ENCODE peak calls at places on chromosomes 2 and 18, in nine cellular contexts. U is GM12892, A is prostate gland, Y is breast epithelium, Q is transverse colon, F is GM23338, L is HCT116, V is HL-60, R is sigmoid colon. G is an unnamed sample.
A peak's percentile ranks its signal among the peaks of the same experiment; 100 is the strongest.

GRCh38 chr2:205654878-205655601 is 27.3 kb upstream of the NRP2 start:
- DNase-seq in A (no peak), Q (no peak), L (no peak), Y (no peak), U (no peak), F (no peak), R (no peak), V (no peak), G (no peak)

GRCh38 chr2:2033691-2034090 is 289.4 kb upstream of the PXDN start:
- DNase-seq in A (no peak), L (no peak), V (no peak), Y (no peak), Q (no peak), R (no peak), F (no peak), U (no peak), G (no peak)

GRCh38 chr2:111675419-111676194 is 208.4 kb downstream of the ANAPC1 start:
- DNase-seq in U (no peak), Y (no peak), V (no peak), L (no peak), Q (no peak), R (no peak), F (no peak), A (no peak), G (no peak)

GRCh38 chr2:27184115-27184514 is 27.7 kb upstream of the ATRAID start:
- DNase-seq in R (no peak), F (no peak), Q (no peak), A (no peak), Y (no peak), L (no peak), U (no peak), V (peak; percentile 40), G (no peak)

GRCh38 chr2:202750778-202751427 is 116.1 kb downstream of the FAM117B start:
- DNase-seq in R (no peak), U (no peak), A (no peak), F (no peak), V (no peak), L (no peak), Y (no peak), Q (no peak), G (no peak)

GRCh38 chr2:42238644-42239288 is 69.6 kb downstream of the EML4 start:
- DNase-seq in F (peak; percentile 79), Y (peak; percentile 37), U (no peak), A (peak; percentile 10), L (peak; percentile 6), R (no peak), Q (peak; percentile 60), V (peak; percentile 34), G (peak; percentile 62)

GRCh38 chr18:8951491-8951890 is 151.0 kb upstream of the NDUFV2 start:
- DNase-seq in Y (no peak), L (no peak), A (no peak), U (peak; percentile 9), Q (no peak), F (no peak), V (no peak), R (no peak), G (no peak)

GRCh38 chr2:70767699-70768584 is at the start of gene ADD2:
- DNase-seq in Y (no peak), V (peak; percentile 28), A (no peak), U (peak; percentile 41), Q (peak; percentile 9), L (no peak), R (no peak), F (peak; percentile 83), G (no peak)

DNA sequence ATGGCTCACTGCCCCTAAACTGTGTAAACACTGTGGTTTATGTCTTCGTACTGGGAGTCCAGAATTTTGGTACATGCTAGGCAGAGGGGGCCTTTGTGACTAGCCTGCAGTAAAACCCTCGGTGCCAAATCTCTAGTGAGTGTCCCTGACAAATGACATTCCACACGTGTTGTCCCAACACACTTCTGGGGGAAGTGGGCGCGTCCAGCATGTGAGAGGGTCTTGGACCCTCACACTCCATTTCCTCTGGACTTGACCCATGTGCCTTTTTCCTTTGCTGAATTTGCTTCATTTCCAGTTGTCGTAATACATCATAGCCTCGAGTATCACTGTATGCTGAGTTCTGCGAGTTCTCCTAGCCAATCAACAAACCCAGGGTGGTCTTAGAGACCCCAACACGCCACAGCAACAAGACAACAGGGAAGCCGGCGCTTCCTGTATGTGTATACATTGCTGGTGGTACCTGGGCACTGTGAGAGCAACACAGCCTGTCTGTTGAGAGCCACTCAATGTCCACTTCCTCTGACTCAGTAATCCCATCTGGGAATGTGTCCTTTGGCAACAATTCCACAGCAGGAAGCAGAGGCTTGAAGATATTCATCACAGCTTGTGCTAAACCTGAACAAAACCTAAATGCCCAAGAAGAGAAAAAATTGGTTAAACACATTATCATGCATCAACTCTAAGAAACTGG is 26.9 kb upstream of the SLC66A3 start:
- DNase-seq in A (no peak), L (no peak), Y (no peak), U (no peak), F (no peak), Q (no peak), R (no peak), V (no peak), G (no peak)
- TF ChIP-seq POLR2AphosphoS5 in A (no peak), L (no peak), Y (no peak), U (no peak), F (no peak), Q (no peak), R (no peak), V (no peak), G (peak; percentile 25)

GRCh38 chr2:75561566-75562512 is 1.1 kb upstream of the EVA1A start:
- DNase-seq in R (no peak), L (no peak), V (no peak), F (no peak), U (no peak), A (no peak), Y (no peak), Q (no peak), G (no peak)

GRCh38 chr2:75559633-75560021 is 1.1 kb downstream of the EVA1A start:
- DNase-seq in U (no peak), V (no peak), R (no peak), F (no peak), Q (no peak), Y (no peak), A (no peak), L (no peak), G (no peak)

GRCh38 chr2:75560768-75561565 is at the start of gene EVA1A:
- DNase-seq in U (peak; percentile 28), R (no peak), Q (peak; percentile 10), L (no peak), F (peak; percentile 81), Y (peak; percentile 36), V (no peak), A (peak; percentile 11), G (no peak)

GRCh38 chr2:75558786-75559428 is 1.8 kb downstream of the EVA1A start:
- DNase-seq in R (no peak), A (no peak), L (no peak), F (no peak), V (no peak), U (no peak), Q (no peak), Y (no peak), G (no peak)

DNA sequence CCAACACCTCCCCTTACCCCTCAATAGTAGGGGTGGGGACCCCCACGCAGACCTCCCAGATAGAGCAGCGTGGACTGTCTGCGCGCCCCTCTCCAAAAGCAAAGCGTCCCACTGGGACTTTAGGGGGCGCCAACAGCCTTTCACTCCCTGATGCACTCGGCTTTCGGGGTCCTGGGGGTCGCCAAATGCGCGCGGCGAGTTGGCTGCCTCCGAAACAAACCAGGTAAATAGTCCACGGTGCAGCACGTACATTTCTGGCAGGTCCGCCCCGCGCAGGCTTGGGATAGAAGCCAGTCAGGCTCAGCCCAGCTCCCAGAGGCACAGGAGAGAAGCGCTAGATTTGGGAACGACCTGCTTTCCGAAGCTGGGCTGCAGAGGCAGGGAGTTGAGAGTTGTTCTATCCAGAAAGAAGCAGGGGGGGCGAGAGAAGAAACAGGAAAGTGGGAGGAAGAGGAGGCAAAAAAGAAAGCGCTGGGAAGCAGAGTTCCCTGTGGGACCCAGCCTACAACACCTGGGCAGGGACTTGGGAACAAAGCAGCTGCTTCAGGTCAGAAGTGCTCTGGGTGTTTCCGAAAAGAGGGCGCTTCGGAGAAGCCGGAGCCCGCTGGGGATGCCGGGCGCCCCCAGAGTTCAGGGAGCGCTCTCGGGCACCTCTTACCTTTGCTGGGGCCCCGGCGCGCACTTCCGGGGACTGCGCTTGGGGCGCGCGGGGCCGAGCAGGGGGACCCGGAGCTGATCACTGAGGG is 544 bp downstream of the EVA1A start:
- DNase-seq in V (no peak), Q (no peak), F (peak; percentile 75), R (no peak), U (no peak), A (peak; percentile 16), Y (peak; percentile 24), L (no peak), G (no peak)
- TF ChIP-seq POLR2AphosphoS5 in V (no peak), Q (no peak), F (no peak), R (no peak), U (no peak), A (no peak), Y (no peak), L (no peak), G (no peak)

GRCh38 chr18:3394648-3395047 is 55.3 kb upstream of the TGIF1 start:
- DNase-seq in L (no peak), F (no peak), U (no peak), Q (no peak), R (no peak), A (no peak), V (no peak), Y (no peak), G (no peak)

GRCh38 chr18:3395466-3395865 is 54.5 kb upstream of the TGIF1 start:
- DNase-seq in A (peak; percentile 25), Y (no peak), F (no peak), U (no peak), R (no peak), Q (no peak), V (no peak), L (no peak), G (no peak)

GRCh38 chr18:3400567-3401296 is 49.2 kb upstream of the TGIF1 start:
- DNase-seq in V (peak; percentile 51), Q (no peak), U (no peak), R (no peak), L (no peak), A (no peak), F (no peak), Y (no peak), G (no peak)

GRCh38 chr18:3397031-3397750 is 52.8 kb upstream of the TGIF1 start:
- DNase-seq in L (no peak), A (no peak), U (no peak), F (no peak), R (no peak), Q (no peak), Y (no peak), V (no peak), G (no peak)

GRCh38 chr18:3397786-3398185 is 52.2 kb upstream of the TGIF1 start:
- DNase-seq in L (no peak), F (no peak), A (no peak), Y (no peak), Q (no peak), R (no peak), U (no peak), V (no peak), G (no peak)
- TF ChIP-seq POLR2AphosphoS5 in L (no peak), F (no peak), A (no peak), Y (no peak), Q (no peak), R (no peak), U (no peak), V (no peak), G (no peak)

GRCh38 chr2:160871953-160872352 is 288.3 kb upstream of the TANK start:
- DNase-seq in Y (no peak), U (no peak), A (no peak), R (no peak), L (no peak), V (no peak), Q (no peak), F (no peak), G (no peak)

GRCh38 chr2:160871096-160871495 is 289.1 kb upstream of the TANK start:
- DNase-seq in R (no peak), F (no peak), Y (no peak), V (no peak), A (no peak), Q (no peak), L (no peak), U (no peak), G (no peak)

GRCh38 chr2:160868891-160869290 is 291.3 kb upstream of the TANK start:
- DNase-seq in U (no peak), V (no peak), Q (no peak), A (no peak), L (no peak), R (no peak), F (no peak), Y (no peak), G (no peak)

GRCh38 chr2:160869411-160869810 is 290.8 kb upstream of the TANK start:
- DNase-seq in A (no peak), U (no peak), V (no peak), Q (no peak), Y (no peak), L (no peak), R (no peak), F (no peak), G (no peak)
- TF ChIP-seq POLR2AphosphoS5 in A (no peak), U (no peak), V (no peak), Q (peak; percentile 48), Y (no peak), L (no peak), R (peak; percentile 31), F (no peak), G (no peak)

G was measured in stomach.